ENCODE peak calls at places on chromosomes 3 and 15, in six cellular contexts. W, G, P, B, J and N are unnamed samples.
A peak's percentile ranks its signal among the peaks of the same experiment; 100 is the strongest.

GRCh38 chr3:186842426-186843038 is at the start of gene ADIPOQ:
- DNase-seq in J (no peak), P (no peak), G (no peak), B (no peak), W (no peak), N (no peak)

GRCh38 chr15:62124176-62124952 is 40.7 kb downstream of the C2CD4B start:
- DNase-seq in P (no peak), W (no peak), G (no peak), B (peak; percentile 31), J (peak; percentile 84), N (no peak)

GRCh38 chr3:128133273-128133883 is 9.8 kb upstream of the RUVBL1 start:
- DNase-seq in P (no peak), G (no peak), W (peak; percentile 40), J (peak; percentile 19), B (peak; percentile 60), N (no peak)

GRCh38 chr15:31215490-31216209 is 111.0 kb upstream of the KLF13 start:
- DNase-seq in G (peak; percentile 74), B (peak; percentile 79), P (peak; percentile 84), W (peak; percentile 57), J (peak; percentile 29), N (no peak)

GRCh38 chr3:195033531-195034091 is 237.3 kb downstream of the XXYLT1 start:
- DNase-seq in J (peak; percentile 54), W (no peak), B (peak; percentile 18), G (peak; percentile 51), P (no peak), N (no peak)

GRCh38 chr15:65399997-65400396 is 22.2 kb upstream of the IGDCC3 start:
- DNase-seq in P (no peak), J (no peak), B (no peak), W (no peak), G (no peak), N (no peak)

GRCh38 chr15:87874896-87875661 is 381.5 kb downstream of the NTRK3 start:
- DNase-seq in J (no peak), B (no peak), W (no peak), P (peak; percentile 48), G (no peak), N (no peak)

GRCh38 chr3:172808969-172809546 is 58.5 kb downstream of the ECT2 start:
- DNase-seq in J (peak; percentile 16), W (no peak), B (peak; percentile 83), G (no peak), P (no peak), N (peak; percentile 8)

GRCh38 chr15:29937956-29938355 is 115.7 kb upstream of the TJP1 start:
- DNase-seq in G (no peak), P (no peak), J (no peak), B (no peak), W (no peak), N (no peak)

GRCh38 chr15:51117270-51117669 is 22.6 kb upstream of the TNFAIP8L3 start:
- DNase-seq in W (no peak), B (no peak), J (no peak), P (no peak), G (no peak), N (no peak)

GRCh38 chr3:112293368-112294321 is at the start of gene SLC9C1:
- DNase-seq in P (peak; percentile 28), B (peak; percentile 77), G (no peak), W (peak; percentile 23), J (peak; percentile 38), N (peak; percentile 25)

GRCh38 chr3:39383913-39384664 is 919 bp downstream of the SLC25A38 start:
- DNase-seq in B (no peak), W (peak; percentile 91), P (peak; percentile 98), J (no peak), G (peak; percentile 99), N (peak; percentile 73)